ENCODE peak calls at places on chromosomes 2 and 18, in six cellular contexts. One of them, this sample, is unnamed.

GRCh38 chr2:216663106-216663505 is 29.9 kb downstream of the IGFBP2 start:
- DNase-seq in tibial artery: no peak
- DNase-seq in neural progenitor cell: no peak
- DNase-seq in kidney: no peak
- DNase-seq in esophagus squamous epithelium: no peak
- DNase-seq in dorsolateral prefrontal cortex: no peak
- DNase-seq in this sample: no peak

GRCh38 chr2:71327916-71328315 is 3.7 kb upstream of the ZNF638 start:
- DNase-seq in tibial artery: no peak
- DNase-seq in neural progenitor cell: no peak
- DNase-seq in kidney: no peak
- DNase-seq in esophagus squamous epithelium: no peak
- DNase-seq in dorsolateral prefrontal cortex: no peak
- DNase-seq in this sample: no peak

GRCh38 chr2:235026649-235027557 is 75.1 kb downstream of the SH3BP4 start:
- DNase-seq in tibial artery: no peak
- DNase-seq in neural progenitor cell: no peak
- DNase-seq in kidney: peak; percentile 94
- DNase-seq in esophagus squamous epithelium: no peak
- DNase-seq in dorsolateral prefrontal cortex: no peak
- DNase-seq in this sample: peak; percentile 55

GRCh38 chr2:109131777-109132176 is 2.8 kb downstream of the SH3RF3 start:
- DNase-seq in tibial artery: no peak
- DNase-seq in neural progenitor cell: no peak
- DNase-seq in kidney: no peak
- DNase-seq in esophagus squamous epithelium: no peak
- DNase-seq in dorsolateral prefrontal cortex: no peak
- DNase-seq in this sample: no peak

GRCh38 chr2:146540271-146540932 is 1304.4 kb upstream of the ACVR2A start:
- DNase-seq in tibial artery: no peak
- DNase-seq in neural progenitor cell: peak; percentile 67
- DNase-seq in kidney: no peak
- DNase-seq in esophagus squamous epithelium: no peak
- DNase-seq in dorsolateral prefrontal cortex: no peak
- DNase-seq in this sample: no peak

GRCh38 chr2:222468338-222468737 is 44.0 kb downstream of the SGPP2 start:
- DNase-seq in tibial artery: no peak
- DNase-seq in neural progenitor cell: no peak
- DNase-seq in kidney: no peak
- DNase-seq in esophagus squamous epithelium: no peak
- DNase-seq in dorsolateral prefrontal cortex: no peak
- DNase-seq in this sample: no peak

GRCh38 chr2:149017116-149017985 is 21.1 kb upstream of the LYPD6B start:
- DNase-seq in tibial artery: peak; percentile 70
- DNase-seq in neural progenitor cell: peak; percentile 86
- DNase-seq in kidney: peak; percentile 75
- DNase-seq in esophagus squamous epithelium: no peak
- DNase-seq in dorsolateral prefrontal cortex: peak; percentile 61
- DNase-seq in this sample: peak; percentile 49

GRCh38 chr2:53784431-53784830 is 2.3 kb downstream of the ASB3 start:
- DNase-seq in tibial artery: no peak
- DNase-seq in neural progenitor cell: no peak
- DNase-seq in kidney: no peak
- DNase-seq in esophagus squamous epithelium: no peak
- DNase-seq in dorsolateral prefrontal cortex: no peak
- DNase-seq in this sample: no peak

GRCh38 chr2:46818141-46818552 is 97.5 kb downstream of the MCFD2 start:
- DNase-seq in tibial artery: peak; percentile 94
- DNase-seq in neural progenitor cell: no peak
- DNase-seq in kidney: peak; percentile 93
- DNase-seq in esophagus squamous epithelium: no peak
- DNase-seq in dorsolateral prefrontal cortex: no peak
- DNase-seq in this sample: no peak

DNA sequence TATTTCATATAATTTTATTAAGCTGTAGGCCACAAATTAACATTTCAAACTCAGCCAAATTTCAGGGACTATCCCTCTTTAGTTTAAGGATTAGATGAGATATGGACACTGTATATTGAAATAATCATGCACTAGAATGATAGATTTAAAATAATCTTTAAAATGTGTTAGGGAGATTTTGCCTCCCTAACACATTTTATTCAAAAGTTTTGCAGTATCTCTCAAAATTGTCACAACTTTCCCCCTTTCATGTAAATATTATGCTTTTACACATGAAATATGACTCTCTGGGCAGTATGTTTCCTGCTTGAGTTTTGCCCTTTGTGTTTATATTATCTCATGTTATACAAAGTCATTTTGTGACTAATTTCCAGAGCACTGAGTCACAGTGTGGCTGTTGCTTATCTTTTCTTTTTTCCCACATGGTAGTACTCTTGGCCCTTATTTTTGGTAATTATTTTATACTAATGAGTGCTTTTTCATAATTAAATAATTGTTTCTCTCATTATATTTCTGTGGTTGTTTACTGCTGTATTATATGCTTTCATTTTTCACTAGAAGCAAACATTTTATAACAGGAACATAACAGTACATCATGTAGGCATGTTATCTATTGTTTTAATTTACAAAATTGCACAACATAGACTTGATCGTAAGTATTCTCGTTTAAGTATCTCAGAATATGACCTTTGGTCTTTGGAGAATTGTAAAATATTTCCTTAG is 1.1 kb downstream of the TFPI start:
- DNase-seq in tibial artery: no peak
- DNase-seq in neural progenitor cell: no peak
- DNase-seq in kidney: no peak
- DNase-seq in esophagus squamous epithelium: no peak
- DNase-seq in dorsolateral prefrontal cortex: no peak
- DNase-seq in this sample: no peak
- H3K4me3 ChIP-seq in tibial artery: peak overlapping the region; percentile 65
- H3K4me3 ChIP-seq in neural progenitor cell: peak overlapping the region; percentile 18
- H3K4me3 ChIP-seq in kidney: peak overlapping the region; percentile 88
- H3K4me3 ChIP-seq in esophagus squamous epithelium: peak overlapping the region; percentile 47
- H3K4me3 ChIP-seq in dorsolateral prefrontal cortex: peak overlapping the region; percentile 44
- H3K4me3 ChIP-seq in this sample: peak overlapping the region; percentile 66

GRCh38 chr2:183078467-183079334 is at the start of gene DUSP19:
- DNase-seq in tibial artery: peak; percentile 92
- DNase-seq in neural progenitor cell: peak; percentile 84
- DNase-seq in kidney: peak; percentile 88
- DNase-seq in esophagus squamous epithelium: no peak
- DNase-seq in dorsolateral prefrontal cortex: peak; percentile 78
- DNase-seq in this sample: peak; percentile 86

GRCh38 chr2:183078163-183078466 is 432 bp upstream of the DUSP19 start:
- DNase-seq in tibial artery: no peak
- DNase-seq in neural progenitor cell: no peak
- DNase-seq in kidney: peak; percentile 67
- DNase-seq in esophagus squamous epithelium: no peak
- DNase-seq in dorsolateral prefrontal cortex: no peak
- DNase-seq in this sample: no peak

GRCh38 chr2:183081908-183082307 is 3.4 kb downstream of the DUSP19 start:
- DNase-seq in tibial artery: no peak
- DNase-seq in neural progenitor cell: no peak
- DNase-seq in kidney: no peak
- DNase-seq in esophagus squamous epithelium: no peak
- DNase-seq in dorsolateral prefrontal cortex: peak; percentile 49
- DNase-seq in this sample: no peak

DNA sequence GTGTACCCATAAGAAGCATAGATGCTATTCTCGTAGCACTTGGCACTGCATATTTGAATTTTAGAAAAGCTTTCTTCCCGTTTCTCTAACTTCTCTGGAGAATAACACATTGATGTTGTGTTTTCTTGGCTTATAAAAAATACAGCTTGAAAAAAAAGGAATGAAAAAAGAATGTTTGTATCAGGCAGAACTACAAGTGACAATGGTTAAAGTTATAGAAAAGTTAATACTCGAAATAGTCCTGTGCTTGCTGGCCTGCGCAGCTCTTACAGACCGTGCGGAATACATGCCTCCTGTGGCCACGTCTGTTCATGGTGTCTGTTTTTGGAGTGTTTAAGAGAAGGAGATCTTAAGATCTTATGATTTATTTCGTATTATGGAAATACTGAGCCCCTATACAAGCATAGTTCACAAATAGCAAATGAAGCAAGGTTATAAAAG is 808 bp downstream of the DUSP19 start:
- DNase-seq in tibial artery: no peak
- DNase-seq in neural progenitor cell: no peak
- DNase-seq in kidney: no peak
- DNase-seq in esophagus squamous epithelium: no peak
- DNase-seq in dorsolateral prefrontal cortex: no peak
- DNase-seq in this sample: no peak
- H3K4me3 ChIP-seq in tibial artery: peak overlapping the region; percentile 64
- H3K4me3 ChIP-seq in neural progenitor cell: peak overlapping the region; percentile 61
- H3K4me3 ChIP-seq in kidney: peak overlapping the region; percentile 97
- H3K4me3 ChIP-seq in esophagus squamous epithelium: peak overlapping the region; percentile 52
- H3K4me3 ChIP-seq in dorsolateral prefrontal cortex: peak overlapping the region; percentile 91
- H3K4me3 ChIP-seq in this sample: peak overlapping the region; percentile 94

GRCh38 chr18:46334200-46334553 is 230.0 kb downstream of the HAUS1 start:
- DNase-seq in tibial artery: no peak
- DNase-seq in neural progenitor cell: no peak
- DNase-seq in kidney: no peak
- DNase-seq in esophagus squamous epithelium: no peak
- DNase-seq in dorsolateral prefrontal cortex: no peak
- DNase-seq in this sample: no peak
- H3K4me3 ChIP-seq in tibial artery: peak overlapping the region; percentile 40
- H3K4me3 ChIP-seq in neural progenitor cell: peak overlapping the region; percentile 98
- H3K4me3 ChIP-seq in kidney: no peak overlapping the region
- H3K4me3 ChIP-seq in esophagus squamous epithelium: peak overlapping the region; percentile 70
- H3K4me3 ChIP-seq in dorsolateral prefrontal cortex: peak overlapping the region; percentile 60
- H3K4me3 ChIP-seq in this sample: peak overlapping the region; percentile 68

GRCh38 chr18:13608791-13609552 is 117.4 kb downstream of the FAM210A start:
- DNase-seq in tibial artery: no peak
- DNase-seq in neural progenitor cell: no peak
- DNase-seq in kidney: no peak
- DNase-seq in esophagus squamous epithelium: no peak
- DNase-seq in dorsolateral prefrontal cortex: no peak
- DNase-seq in this sample: no peak
- H3K4me3 ChIP-seq in tibial artery: no peak overlapping the region
- H3K4me3 ChIP-seq in neural progenitor cell: no peak overlapping the region
- H3K4me3 ChIP-seq in kidney: no peak overlapping the region
- H3K4me3 ChIP-seq in esophagus squamous epithelium: no peak overlapping the region
- H3K4me3 ChIP-seq in dorsolateral prefrontal cortex: no peak overlapping the region
- H3K4me3 ChIP-seq in this sample: no peak overlapping the region

GRCh38 chr2:238773472-238773871 is 74.4 kb upstream of the TWIST2 start:
- DNase-seq in tibial artery: no peak
- DNase-seq in neural progenitor cell: no peak
- DNase-seq in kidney: no peak
- DNase-seq in esophagus squamous epithelium: no peak
- DNase-seq in dorsolateral prefrontal cortex: no peak
- DNase-seq in this sample: no peak

GRCh38 chr2:238771639-238772038 is 76.2 kb upstream of the TWIST2 start:
- DNase-seq in tibial artery: no peak
- DNase-seq in neural progenitor cell: no peak
- DNase-seq in kidney: no peak
- DNase-seq in esophagus squamous epithelium: no peak
- DNase-seq in dorsolateral prefrontal cortex: no peak
- DNase-seq in this sample: no peak

GRCh38 chr2:238772635-238773297 is 75.1 kb upstream of the TWIST2 start:
- DNase-seq in tibial artery: no peak
- DNase-seq in neural progenitor cell: no peak
- DNase-seq in kidney: no peak
- DNase-seq in esophagus squamous epithelium: no peak
- DNase-seq in dorsolateral prefrontal cortex: no peak
- DNase-seq in this sample: no peak

GRCh38 chr2:238774980-238775509 is 72.8 kb upstream of the TWIST2 start:
- DNase-seq in tibial artery: no peak
- DNase-seq in neural progenitor cell: no peak
- DNase-seq in kidney: no peak
- DNase-seq in esophagus squamous epithelium: no peak
- DNase-seq in dorsolateral prefrontal cortex: no peak
- DNase-seq in this sample: no peak

GRCh38 chr2:238771193-238771592 is 76.7 kb upstream of the TWIST2 start:
- DNase-seq in tibial artery: no peak
- DNase-seq in neural progenitor cell: peak; percentile 54
- DNase-seq in kidney: no peak
- DNase-seq in esophagus squamous epithelium: no peak
- DNase-seq in dorsolateral prefrontal cortex: no peak
- DNase-seq in this sample: no peak
- H3K4me3 ChIP-seq in tibial artery: no peak overlapping the region
- H3K4me3 ChIP-seq in neural progenitor cell: no peak overlapping the region
- H3K4me3 ChIP-seq in kidney: no peak overlapping the region
- H3K4me3 ChIP-seq in esophagus squamous epithelium: no peak overlapping the region
- H3K4me3 ChIP-seq in dorsolateral prefrontal cortex: peak overlapping the region; percentile 18
- H3K4me3 ChIP-seq in this sample: no peak overlapping the region

DNA sequence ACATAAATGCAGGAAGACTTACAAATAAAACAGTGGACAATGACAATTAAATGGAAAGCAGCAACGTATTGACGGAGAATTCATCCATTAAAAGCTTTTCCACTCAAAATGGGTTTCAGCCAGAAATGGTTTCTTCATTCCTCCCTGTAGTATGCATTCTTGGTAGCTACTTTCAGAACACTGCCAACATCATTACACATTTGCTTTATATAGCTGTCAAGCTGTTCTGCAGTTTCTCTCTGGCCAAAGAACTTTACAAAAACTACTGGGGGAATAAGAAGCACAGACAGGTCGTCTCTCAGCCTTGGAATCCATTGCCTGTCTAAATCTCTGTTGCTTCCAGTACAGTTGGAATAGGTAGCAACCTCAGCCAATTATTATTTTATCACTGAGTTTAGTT is 84.1 kb upstream of the NCKAP5 start:
- DNase-seq in tibial artery: no peak
- DNase-seq in neural progenitor cell: no peak
- DNase-seq in kidney: no peak
- DNase-seq in esophagus squamous epithelium: no peak
- DNase-seq in dorsolateral prefrontal cortex: no peak
- DNase-seq in this sample: no peak
- H3K4me3 ChIP-seq in tibial artery: no peak overlapping the region
- H3K4me3 ChIP-seq in neural progenitor cell: no peak overlapping the region
- H3K4me3 ChIP-seq in kidney: no peak overlapping the region
- H3K4me3 ChIP-seq in esophagus squamous epithelium: no peak overlapping the region
- H3K4me3 ChIP-seq in dorsolateral prefrontal cortex: no peak overlapping the region
- H3K4me3 ChIP-seq in this sample: no peak overlapping the region

DNA sequence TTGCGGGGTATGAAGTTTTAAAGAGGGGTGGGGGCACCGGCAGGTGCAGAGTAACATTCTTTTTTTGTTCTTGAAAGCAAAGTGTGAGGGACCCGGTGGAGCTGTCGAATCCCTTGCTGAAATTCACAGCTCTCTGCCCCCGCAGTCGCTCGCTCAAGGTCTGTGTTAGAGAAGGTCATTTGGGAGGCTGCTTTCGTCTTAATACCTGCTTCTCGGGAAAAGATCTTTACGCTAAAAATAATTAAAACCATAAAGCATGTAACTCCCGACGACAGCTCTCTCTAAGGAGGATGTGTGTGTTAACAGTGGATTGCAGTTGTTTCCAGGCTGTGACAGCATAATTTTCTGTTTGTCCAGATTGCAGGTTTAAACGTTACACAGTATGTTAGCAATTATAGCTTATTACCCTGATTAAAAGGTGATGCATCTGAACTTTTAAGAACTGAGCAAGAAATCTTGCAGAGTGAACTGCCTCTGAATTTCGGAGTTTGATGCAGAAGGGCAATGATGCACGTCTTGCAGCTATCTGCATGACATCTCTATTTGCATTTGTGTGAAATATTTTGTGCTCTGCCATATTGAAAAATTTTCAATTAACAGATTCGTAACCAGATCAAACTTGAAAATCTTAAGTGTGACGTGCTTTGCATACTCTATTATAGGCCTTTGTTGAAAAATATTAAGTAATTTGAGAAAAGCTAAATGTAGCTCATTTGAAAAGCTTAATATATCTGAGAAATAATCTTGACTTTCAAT is 952 bp downstream of the RAPGEF4 start:
- DNase-seq in tibial artery: no peak
- DNase-seq in neural progenitor cell: peak; percentile 35
- DNase-seq in kidney: no peak
- DNase-seq in esophagus squamous epithelium: no peak
- DNase-seq in dorsolateral prefrontal cortex: no peak
- DNase-seq in this sample: no peak
- H3K4me3 ChIP-seq in tibial artery: peak overlapping the region; percentile 47
- H3K4me3 ChIP-seq in neural progenitor cell: peak overlapping the region; percentile 66
- H3K4me3 ChIP-seq in kidney: no peak overlapping the region
- H3K4me3 ChIP-seq in esophagus squamous epithelium: peak overlapping the region; percentile 66
- H3K4me3 ChIP-seq in dorsolateral prefrontal cortex: peak overlapping the region; percentile 67
- H3K4me3 ChIP-seq in this sample: peak overlapping the region; percentile 80